ENCODE peak calls at places on chromosomes 13 and 19, in six cellular contexts. U is HS-5; P is hippocampal formation; T is RWPE1; L is SJSA1; K is effector memory CD4-positive, alpha-beta T cell. J is an unnamed sample.

GRCh38 chr13:50033696-50034095 is 18.5 kb downstream of the KCNRG start:
- DNase-seq in U (no peak), P (no peak), T (no peak), K (no peak), L (no peak), J (peak; percentile 34)

GRCh38 chr13:20902438-20903163 is at the start of gene XPO4:
- DNase-seq in U (no peak), P (peak; percentile 68), T (peak; percentile 74), L (peak; percentile 63), K (peak; percentile 65), J (no peak)

GRCh38 chr19:30870861-30871260 is 478.4 kb downstream of the TSHZ3 start:
- DNase-seq in K (no peak), T (peak; percentile 3), P (no peak), U (no peak), L (no peak), J (no peak)

GRCh38 chr19:14672043-14672872 is 2.4 kb downstream of the ADGRE3 start:
- DNase-seq in K (no peak), L (no peak), T (no peak), U (no peak), P (no peak), J (no peak)

GRCh38 chr13:108213946-108214345 is 1.4 kb downstream of the LIG4 start:
- DNase-seq in L (no peak), K (no peak), U (no peak), T (peak; percentile 30), P (no peak), J (no peak)

GRCh38 chr13:43730642-43731041 is 56.1 kb downstream of the ENOX1 start:
- DNase-seq in L (no peak), U (peak; percentile 36), T (no peak), P (no peak), K (no peak), J (peak; percentile 23)

GRCh38 chr19:50167314-50167721 is 4.2 kb upstream of the IZUMO2 start:
- DNase-seq in U (no peak), K (no peak), L (no peak), P (no peak), T (no peak), J (no peak)

GRCh38 chr13:79678100-79678499 is 197.1 kb downstream of the NDFIP2 start:
- DNase-seq in K (no peak), U (no peak), T (no peak), L (no peak), P (no peak), J (no peak)

GRCh38 chr19:47280183-47280797 is 5.6 kb downstream of the INAFM1 start:
- DNase-seq in U (no peak), P (no peak), K (no peak), L (no peak), T (no peak), J (no peak)

GRCh38 chr19:29843180-29844051 is 31.6 kb downstream of the CCNE1 start:
- DNase-seq in U (no peak), K (no peak), T (no peak), P (no peak), L (no peak), J (no peak)